ENCODE peak calls at places on chromosome 17, in nine cellular contexts. G is activated CD4-positive, alpha-beta T cell treated with anti-CD3 and anti-CD28 coated beads for 36 hours; C is progenitor cell of endocrine pancreas; Q is stimulated activated CD8-positive, alpha-beta memory T cell treated with anti-CD3 and anti-CD28 coated beads, Interleukin-7, amount 100 ng/mL, for 1 hour; O is endodermal cell; U is activated T-helper 9 cell treated with anti-CD3 and anti-CD28 coated beads, Interleukin-2, amount 50 U/mL, for 16 hours; E is pancreas; P is fibroblast of the aortic adventitia; V is hypothalamus. R is an unnamed sample.

GRCh38 chr17:45852535-45853297 is 8.0 kb downstream of the SPPL2C start:
- DNase-seq in G (peak), C (peak), Q (peak), O (peak), U (peak), E (peak), P (peak), V (no peak), R (peak)

GRCh38 chr17:30380643-30381419 is 2.1 kb downstream of the CPD start:
- DNase-seq in G (no peak), C (no peak), Q (no peak), O (no peak), U (no peak), E (no peak), P (no peak), V (no peak), R (no peak)

GRCh38 chr17:47205419-47205963 is 3.7 kb upstream of the MYL4 start:
- DNase-seq in G (peak), C (no peak), Q (no peak), O (peak), U (peak), E (peak), P (peak), V (no peak), R (peak)

GRCh38 chr17:16419074-16419928 is 3.9 kb downstream of the TRPV2 start:
- DNase-seq in G (peak), C (no peak), Q (no peak), O (peak), U (peak), E (no peak), P (peak), V (no peak), R (peak)

GRCh38 chr17:74842599-74843351 is 16.9 kb downstream of the GRIN2C start:
- DNase-seq in G (peak), C (peak), Q (no peak), O (peak), U (no peak), E (peak), P (peak), V (peak), R (peak)

GRCh38 chr17:62666061-62666800 is 38.8 kb downstream of the MRC2 start:
- DNase-seq in G (no peak), C (no peak), Q (no peak), O (peak), U (no peak), E (no peak), P (no peak), V (no peak), R (peak)

GRCh38 chr17:32596206-32596605 is 109.4 kb downstream of the CDK5R1 start:
- DNase-seq in G (no peak), C (no peak), Q (no peak), O (no peak), U (no peak), E (no peak), P (no peak), V (no peak), R (no peak)

GRCh38 chr17:67434061-67434525 is 57.0 kb downstream of the PITPNC1 start:
- DNase-seq in G (peak), C (no peak), Q (no peak), O (no peak), U (peak), E (no peak), P (no peak), V (no peak), R (no peak)

GRCh38 chr17:3710951-3711383 is 12.7 kb upstream of the HASPIN start:
- DNase-seq in G (peak), C (no peak), Q (peak), O (no peak), U (peak), E (no peak), P (peak), V (no peak), R (no peak)

GRCh38 chr17:73292031-73292531 is 19.7 kb downstream of the CDC42EP4 start:
- DNase-seq in G (no peak), C (no peak), Q (no peak), O (no peak), U (no peak), E (no peak), P (peak), V (peak), R (no peak)

GRCh38 chr17:20999044-20999573 is 43.7 kb downstream of the USP22 start:
- DNase-seq in G (peak), C (no peak), Q (no peak), O (peak), U (no peak), E (no peak), P (peak), V (no peak), R (no peak)

GRCh38 chr17:36722121-36722902 is 120.9 kb downstream of the MRM1 start:
- DNase-seq in G (peak), C (peak), Q (peak), O (peak), U (peak), E (peak), P (peak), V (no peak), R (peak)

GRCh38 chr17:418421-418751 is 65.8 kb upstream of the RPH3AL start:
- DNase-seq in G (peak), C (no peak), Q (no peak), O (no peak), U (no peak), E (no peak), P (no peak), V (no peak), R (no peak)

GRCh38 chr17:80631142-80632045 is 86.8 kb downstream of the RPTOR start:
- DNase-seq in G (no peak), C (no peak), Q (no peak), O (peak), U (no peak), E (no peak), P (no peak), V (no peak), R (no peak)

R was measured in H7.